ENCODE peak calls at places on chromosome 1, in nine cellular contexts. One of them, this sample, is unnamed. For H3K4me1 and H3K9me3, the result is how much of the 10 kb centered on the place peaks cover.

GRCh38 chr1:205247130-205247921 is 19.6 kb downstream of the TMCC2 start:
- DNase-seq in sigmoid colon: no peak
- DNase-seq in hepatocyte: no peak
- DNase-seq in cardiac muscle cell: no peak
- DNase-seq in tibial artery: peak
- DNase-seq in OCI-LY7: no peak
- DNase-seq in left ventricle myocardium inferior: no peak
- DNase-seq in upper lobe of right lung: peak
- DNase-seq in MM.1S: peak
- DNase-seq in this sample: no peak

GRCh38 chr1:2408859-2409276 is 3.5 kb downstream of the PEX10 start:
- DNase-seq in upper lobe of right lung: no peak
- DNase-seq in sigmoid colon: no peak
- DNase-seq in MM.1S: no peak
- DNase-seq in hepatocyte: no peak
- DNase-seq in left ventricle myocardium inferior: peak
- DNase-seq in OCI-LY7: no peak
- DNase-seq in cardiac muscle cell: no peak
- DNase-seq in tibial artery: no peak
- DNase-seq in this sample: no peak

GRCh38 chr1:66288048-66288447 is 245.9 kb upstream of the SGIP1 start:
- DNase-seq in upper lobe of right lung: no peak
- DNase-seq in cardiac muscle cell: no peak
- DNase-seq in left ventricle myocardium inferior: no peak
- DNase-seq in sigmoid colon: no peak
- DNase-seq in OCI-LY7: no peak
- DNase-seq in MM.1S: no peak
- DNase-seq in hepatocyte: no peak
- DNase-seq in tibial artery: no peak
- DNase-seq in this sample: no peak

GRCh38 chr1:22410928-22411495 is 40.6 kb upstream of the ZBTB40 start:
- DNase-seq in tibial artery: no peak
- DNase-seq in sigmoid colon: no peak
- DNase-seq in MM.1S: no peak
- DNase-seq in OCI-LY7: no peak
- DNase-seq in hepatocyte: peak
- DNase-seq in left ventricle myocardium inferior: no peak
- DNase-seq in cardiac muscle cell: no peak
- DNase-seq in upper lobe of right lung: no peak
- DNase-seq in this sample: no peak

GRCh38 chr1:85654066-85654782 is 54.0 kb downstream of the ZNHIT6 start:
- DNase-seq in left ventricle myocardium inferior: no peak
- DNase-seq in upper lobe of right lung: no peak
- DNase-seq in hepatocyte: no peak
- DNase-seq in MM.1S: no peak
- DNase-seq in tibial artery: no peak
- DNase-seq in sigmoid colon: no peak
- DNase-seq in cardiac muscle cell: no peak
- DNase-seq in OCI-LY7: no peak
- DNase-seq in this sample: no peak

GRCh38 chr1:234639968-234640367 is 30.0 kb upstream of the IRF2BP2 start:
- DNase-seq in tibial artery: no peak
- DNase-seq in OCI-LY7: no peak
- DNase-seq in sigmoid colon: no peak
- DNase-seq in upper lobe of right lung: no peak
- DNase-seq in hepatocyte: no peak
- DNase-seq in left ventricle myocardium inferior: no peak
- DNase-seq in MM.1S: no peak
- DNase-seq in cardiac muscle cell: no peak
- DNase-seq in this sample: no peak

GRCh38 chr1:115908565-115909334 is 67.6 kb upstream of the SLC22A15 start:
- DNase-seq in hepatocyte: no peak
- DNase-seq in sigmoid colon: no peak
- DNase-seq in left ventricle myocardium inferior: no peak
- DNase-seq in upper lobe of right lung: no peak
- DNase-seq in cardiac muscle cell: peak
- DNase-seq in MM.1S: no peak
- DNase-seq in tibial artery: no peak
- DNase-seq in OCI-LY7: no peak
- DNase-seq in this sample: no peak

GRCh38 chr1:169201084-169201619 is 94.7 kb downstream of the ATP1B1 start:
- DNase-seq in hepatocyte: no peak
- DNase-seq in tibial artery: no peak
- DNase-seq in upper lobe of right lung: no peak
- DNase-seq in left ventricle myocardium inferior: no peak
- DNase-seq in MM.1S: no peak
- DNase-seq in cardiac muscle cell: no peak
- DNase-seq in OCI-LY7: no peak
- DNase-seq in sigmoid colon: no peak
- DNase-seq in this sample: no peak

GRCh38 chr1:53690411-53690810 is 48.6 kb downstream of the GLIS1 start:
- DNase-seq in left ventricle myocardium inferior: no peak
- DNase-seq in upper lobe of right lung: no peak
- DNase-seq in tibial artery: no peak
- DNase-seq in MM.1S: no peak
- DNase-seq in cardiac muscle cell: no peak
- DNase-seq in hepatocyte: no peak
- DNase-seq in OCI-LY7: no peak
- DNase-seq in sigmoid colon: no peak
- DNase-seq in this sample: no peak

GRCh38 chr1:198934901-198935301 is 296.1 kb downstream of the PTPRC start:
- DNase-seq in sigmoid colon: no peak
- DNase-seq in MM.1S: no peak
- DNase-seq in upper lobe of right lung: no peak
- DNase-seq in hepatocyte: no peak
- DNase-seq in cardiac muscle cell: no peak
- DNase-seq in left ventricle myocardium inferior: no peak
- DNase-seq in tibial artery: no peak
- DNase-seq in OCI-LY7: peak
- DNase-seq in this sample: no peak

GRCh38 chr1:235817101-235817725 is 49.5 kb downstream of the LYST start:
- DNase-seq in sigmoid colon: no peak
- DNase-seq in OCI-LY7: no peak
- DNase-seq in left ventricle myocardium inferior: no peak
- DNase-seq in MM.1S: no peak
- DNase-seq in hepatocyte: no peak
- DNase-seq in cardiac muscle cell: no peak
- DNase-seq in upper lobe of right lung: no peak
- DNase-seq in tibial artery: no peak
- DNase-seq in this sample: no peak

GRCh38 chr1:30670195-30671060 is 53.0 kb downstream of the MATN1 start:
- DNase-seq in left ventricle myocardium inferior: no peak
- DNase-seq in MM.1S: no peak
- DNase-seq in cardiac muscle cell: no peak
- DNase-seq in sigmoid colon: no peak
- DNase-seq in hepatocyte: no peak
- DNase-seq in upper lobe of right lung: peak
- DNase-seq in tibial artery: no peak
- DNase-seq in OCI-LY7: no peak
- DNase-seq in this sample: no peak

GRCh38 chr1:210223174-210223904 is 9.3 kb upstream of the SERTAD4 start:
- DNase-seq in OCI-LY7: no peak
- DNase-seq in sigmoid colon: no peak
- DNase-seq in MM.1S: no peak
- DNase-seq in left ventricle myocardium inferior: no peak
- DNase-seq in upper lobe of right lung: no peak
- DNase-seq in hepatocyte: no peak
- DNase-seq in tibial artery: no peak
- DNase-seq in cardiac muscle cell: no peak
- DNase-seq in this sample: no peak

GRCh38 chr1:19463204-19463803 is 22.0 kb downstream of the CAPZB start:
- DNase-seq in hepatocyte: no peak
- DNase-seq in upper lobe of right lung: no peak
- DNase-seq in left ventricle myocardium inferior: no peak
- DNase-seq in cardiac muscle cell: no peak
- DNase-seq in OCI-LY7: peak
- DNase-seq in sigmoid colon: no peak
- DNase-seq in MM.1S: peak
- DNase-seq in tibial artery: no peak
- DNase-seq in this sample: no peak

GRCh38 chr1:54850737-54851136 is 36.3 kb downstream of the DHCR24 start:
- DNase-seq in OCI-LY7: no peak
- DNase-seq in tibial artery: peak
- DNase-seq in cardiac muscle cell: no peak
- DNase-seq in MM.1S: no peak
- DNase-seq in hepatocyte: peak
- DNase-seq in upper lobe of right lung: no peak
- DNase-seq in sigmoid colon: no peak
- DNase-seq in left ventricle myocardium inferior: no peak
- DNase-seq in this sample: no peak

GRCh38 chr1:104665300-104665699 is 915.6 kb downstream of the AMY1C start:
- DNase-seq in MM.1S: no peak
- DNase-seq in hepatocyte: no peak
- DNase-seq in left ventricle myocardium inferior: no peak
- DNase-seq in sigmoid colon: no peak
- DNase-seq in tibial artery: no peak
- DNase-seq in upper lobe of right lung: no peak
- DNase-seq in cardiac muscle cell: no peak
- DNase-seq in OCI-LY7: no peak
- DNase-seq in this sample: no peak

GRCh38 chr1:222452031-222452430 is 95.9 kb downstream of the HHIPL2 start:
- DNase-seq in sigmoid colon: no peak
- DNase-seq in MM.1S: no peak
- DNase-seq in upper lobe of right lung: no peak
- DNase-seq in OCI-LY7: no peak
- DNase-seq in tibial artery: no peak
- DNase-seq in cardiac muscle cell: no peak
- DNase-seq in left ventricle myocardium inferior: no peak
- DNase-seq in hepatocyte: no peak
- DNase-seq in this sample: no peak
- H3K4me1 ChIP-seq in sigmoid colon: under half
- H3K4me1 ChIP-seq in MM.1S: under half
- H3K4me1 ChIP-seq in upper lobe of right lung: under half
- H3K4me1 ChIP-seq in OCI-LY7: under half
- H3K4me1 ChIP-seq in tibial artery: under half
- H3K4me1 ChIP-seq in cardiac muscle cell: under half
- H3K4me1 ChIP-seq in left ventricle myocardium inferior: under half
- H3K4me1 ChIP-seq in hepatocyte: under half
- H3K4me1 ChIP-seq in this sample: under half

GRCh38 chr1:7303554-7304347 is 467.3 kb upstream of the VAMP3 start:
- DNase-seq in hepatocyte: no peak
- DNase-seq in left ventricle myocardium inferior: no peak
- DNase-seq in upper lobe of right lung: no peak
- DNase-seq in OCI-LY7: no peak
- DNase-seq in cardiac muscle cell: no peak
- DNase-seq in sigmoid colon: no peak
- DNase-seq in MM.1S: no peak
- DNase-seq in tibial artery: no peak
- DNase-seq in this sample: no peak

GRCh38 chr1:7301346-7301993 is 469.6 kb upstream of the VAMP3 start:
- DNase-seq in left ventricle myocardium inferior: no peak
- DNase-seq in MM.1S: no peak
- DNase-seq in cardiac muscle cell: no peak
- DNase-seq in tibial artery: no peak
- DNase-seq in hepatocyte: no peak
- DNase-seq in sigmoid colon: no peak
- DNase-seq in upper lobe of right lung: no peak
- DNase-seq in OCI-LY7: no peak
- DNase-seq in this sample: no peak

GRCh38 chr1:7302126-7302525 is 469.0 kb upstream of the VAMP3 start:
- DNase-seq in upper lobe of right lung: no peak
- DNase-seq in cardiac muscle cell: no peak
- DNase-seq in left ventricle myocardium inferior: no peak
- DNase-seq in sigmoid colon: no peak
- DNase-seq in hepatocyte: no peak
- DNase-seq in OCI-LY7: no peak
- DNase-seq in MM.1S: no peak
- DNase-seq in tibial artery: no peak
- DNase-seq in this sample: no peak

GRCh38 chr1:7300893-7301292 is 470.2 kb upstream of the VAMP3 start:
- DNase-seq in hepatocyte: peak
- DNase-seq in cardiac muscle cell: no peak
- DNase-seq in upper lobe of right lung: no peak
- DNase-seq in left ventricle myocardium inferior: no peak
- DNase-seq in OCI-LY7: no peak
- DNase-seq in tibial artery: no peak
- DNase-seq in sigmoid colon: no peak
- DNase-seq in MM.1S: no peak
- DNase-seq in this sample: no peak

DNA sequence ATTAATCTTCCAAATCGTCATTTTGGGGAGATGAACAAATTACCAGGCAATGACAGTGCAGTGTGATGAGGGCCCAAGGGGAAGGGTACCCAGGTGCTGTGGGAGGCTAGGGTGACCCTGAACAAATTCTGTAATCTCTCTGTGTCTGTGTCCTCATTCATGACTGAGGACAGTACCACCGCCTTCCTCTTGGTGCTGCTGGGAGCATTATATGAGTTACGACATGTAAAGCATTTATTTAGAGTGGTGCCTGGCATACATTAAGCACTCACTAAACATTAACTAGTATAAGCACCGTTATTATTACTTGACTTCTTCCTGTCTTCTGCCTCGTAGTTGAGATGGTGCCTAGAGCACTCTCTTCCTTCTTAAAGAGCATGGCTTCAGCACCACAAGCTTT is 468.2 kb upstream of the VAMP3 start:
- DNase-seq in upper lobe of right lung: no peak
- DNase-seq in sigmoid colon: no peak
- DNase-seq in cardiac muscle cell: no peak
- DNase-seq in tibial artery: no peak
- DNase-seq in OCI-LY7: no peak
- DNase-seq in hepatocyte: no peak
- DNase-seq in left ventricle myocardium inferior: no peak
- DNase-seq in MM.1S: no peak
- DNase-seq in this sample: peak
- TF ChIP-seq CTCF in upper lobe of right lung: no peak
- TF ChIP-seq CTCF in sigmoid colon: no peak
- TF ChIP-seq CTCF in cardiac muscle cell: no peak
- TF ChIP-seq CTCF in tibial artery: no peak
- TF ChIP-seq CTCF in OCI-LY7: no peak
- TF ChIP-seq CTCF in hepatocyte: no peak
- TF ChIP-seq CTCF in left ventricle myocardium inferior: no peak
- TF ChIP-seq CTCF in MM.1S: no peak
- TF ChIP-seq CTCF in this sample: peak

GRCh38 chr1:248406721-248407692 is 4.2 kb downstream of the OR2T1 start:
- DNase-seq in sigmoid colon: no peak
- DNase-seq in left ventricle myocardium inferior: no peak
- DNase-seq in OCI-LY7: no peak
- DNase-seq in MM.1S: no peak
- DNase-seq in upper lobe of right lung: no peak
- DNase-seq in tibial artery: no peak
- DNase-seq in cardiac muscle cell: no peak
- DNase-seq in hepatocyte: no peak
- DNase-seq in this sample: no peak
- H3K9me3 ChIP-seq in sigmoid colon: under half
- H3K9me3 ChIP-seq in left ventricle myocardium inferior: under half
- H3K9me3 ChIP-seq in OCI-LY7: under half
- H3K9me3 ChIP-seq in MM.1S: under half
- H3K9me3 ChIP-seq in upper lobe of right lung: under half
- H3K9me3 ChIP-seq in tibial artery: under half
- H3K9me3 ChIP-seq in cardiac muscle cell: under half
- H3K9me3 ChIP-seq in hepatocyte: under half
- H3K9me3 ChIP-seq in this sample: under half

DNA sequence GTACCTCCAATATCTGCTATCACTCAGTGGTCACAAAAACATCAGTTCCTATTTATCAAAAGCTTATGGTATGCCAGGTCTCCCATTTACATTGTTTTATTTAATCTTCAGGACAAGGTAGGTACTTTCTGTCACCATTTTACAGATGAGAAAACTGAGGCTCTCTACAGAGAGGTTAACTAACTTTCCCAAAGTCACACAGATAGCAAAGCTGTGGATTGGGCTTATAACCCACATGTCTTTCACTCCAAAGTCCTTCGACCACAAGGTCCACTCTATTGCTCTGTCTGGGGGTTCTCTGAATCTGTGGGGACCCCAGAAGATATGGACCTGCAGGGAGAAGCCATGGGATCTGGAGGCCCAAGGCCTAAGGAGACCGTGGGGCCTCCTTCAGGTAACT is 26.6 kb upstream of the EPS8L3 start:
- DNase-seq in sigmoid colon: no peak
- DNase-seq in left ventricle myocardium inferior: no peak
- DNase-seq in MM.1S: no peak
- DNase-seq in OCI-LY7: no peak
- DNase-seq in tibial artery: no peak
- DNase-seq in cardiac muscle cell: no peak
- DNase-seq in hepatocyte: no peak
- DNase-seq in upper lobe of right lung: no peak
- DNase-seq in this sample: no peak
- H3K4me1 ChIP-seq in sigmoid colon: under half
- H3K4me1 ChIP-seq in left ventricle myocardium inferior: half or more
- H3K4me1 ChIP-seq in MM.1S: under half
- H3K4me1 ChIP-seq in OCI-LY7: under half
- H3K4me1 ChIP-seq in tibial artery: under half
- H3K4me1 ChIP-seq in cardiac muscle cell: half or more
- H3K4me1 ChIP-seq in hepatocyte: under half
- H3K4me1 ChIP-seq in upper lobe of right lung: half or more
- H3K4me1 ChIP-seq in this sample: under half